ENCODE peak calls at places on chromosomes 2 and 18, in nine cellular contexts. H is prostate gland, E is endothelial cell of umbilical vein, Z is H1, R is GM23338, J is HCT116, C is K562, I is spleen, K is suprapubic skin. U is an unnamed sample.

GRCh38 chr2:223669453-223670225 is 67.5 kb upstream of the SCG2 start:
- DNase-seq in H (no peak), E (no peak), Z (no peak), R (no peak), J (no peak), C (no peak), I (no peak), K (no peak), U (no peak)

GRCh38 chr2:212929116-212929515 is 222.3 kb downstream of the IKZF2 start:
- DNase-seq in H (no peak), E (no peak), Z (no peak), R (no peak), J (no peak), C (no peak), I (no peak), K (no peak), U (no peak)

GRCh38 chr18:29034113-29034856 is 857.4 kb upstream of the CDH2 start:
- DNase-seq in H (no peak), E (no peak), Z (no peak), R (no peak), J (no peak), C (no peak), I (no peak), K (no peak), U (no peak)

GRCh38 chr18:3262234-3263171 is 570 bp downstream of the MYL12B start:
- DNase-seq in H (no peak), E (peak; percentile 51), Z (no peak), R (peak; percentile 36), J (no peak), C (peak; percentile 60), I (no peak), K (no peak), U (no peak)

GRCh38 chr2:167681234-167681633 is 566.2 kb downstream of the STK39 start:
- DNase-seq in H (no peak), E (no peak), Z (no peak), R (no peak), J (no peak), C (no peak), I (no peak), K (no peak), U (no peak)

GRCh38 chr2:196466581-196466980 is 172.9 kb upstream of the CCDC150 start:
- DNase-seq in H (no peak), E (no peak), Z (no peak), R (no peak), J (no peak), C (no peak), I (no peak), K (no peak), U (no peak)

GRCh38 chr2:20506281-20506685 is 59.4 kb downstream of the RHOB start:
- DNase-seq in H (no peak), E (peak; percentile 45), Z (no peak), R (peak; percentile 26), J (no peak), C (no peak), I (no peak), K (peak; percentile 31), U (no peak)

GRCh38 chr2:98903767-98904485 is 32.1 kb downstream of the CRACDL start:
- DNase-seq in H (no peak), E (no peak), Z (no peak), R (peak; percentile 33), J (no peak), C (no peak), I (peak; percentile 41), K (no peak), U (no peak)

GRCh38 chr2:219280682-219281081 is 1.5 kb downstream of the DNAJB2 start:
- DNase-seq in H (no peak), E (no peak), Z (no peak), R (no peak), J (no peak), C (no peak), I (no peak), K (no peak), U (no peak)

GRCh38 chr2:219278655-219279150 is 463 bp upstream of the DNAJB2 start:
- DNase-seq in H (no peak), E (no peak), Z (no peak), R (no peak), J (no peak), C (no peak), I (no peak), K (no peak), U (no peak)

GRCh38 chr2:219279916-219280516 is 850 bp downstream of the DNAJB2 start:
- DNase-seq in H (no peak), E (no peak), Z (no peak), R (no peak), J (no peak), C (peak; percentile 43), I (no peak), K (no peak), U (no peak)

GRCh38 chr2:219277703-219278654 is 1.2 kb upstream of the DNAJB2 start:
- DNase-seq in H (peak; percentile 70), E (peak; percentile 75), Z (no peak), R (peak; percentile 92), J (peak; percentile 54), C (peak; percentile 81), I (peak; percentile 94), K (peak; percentile 91), U (no peak)

DNA sequence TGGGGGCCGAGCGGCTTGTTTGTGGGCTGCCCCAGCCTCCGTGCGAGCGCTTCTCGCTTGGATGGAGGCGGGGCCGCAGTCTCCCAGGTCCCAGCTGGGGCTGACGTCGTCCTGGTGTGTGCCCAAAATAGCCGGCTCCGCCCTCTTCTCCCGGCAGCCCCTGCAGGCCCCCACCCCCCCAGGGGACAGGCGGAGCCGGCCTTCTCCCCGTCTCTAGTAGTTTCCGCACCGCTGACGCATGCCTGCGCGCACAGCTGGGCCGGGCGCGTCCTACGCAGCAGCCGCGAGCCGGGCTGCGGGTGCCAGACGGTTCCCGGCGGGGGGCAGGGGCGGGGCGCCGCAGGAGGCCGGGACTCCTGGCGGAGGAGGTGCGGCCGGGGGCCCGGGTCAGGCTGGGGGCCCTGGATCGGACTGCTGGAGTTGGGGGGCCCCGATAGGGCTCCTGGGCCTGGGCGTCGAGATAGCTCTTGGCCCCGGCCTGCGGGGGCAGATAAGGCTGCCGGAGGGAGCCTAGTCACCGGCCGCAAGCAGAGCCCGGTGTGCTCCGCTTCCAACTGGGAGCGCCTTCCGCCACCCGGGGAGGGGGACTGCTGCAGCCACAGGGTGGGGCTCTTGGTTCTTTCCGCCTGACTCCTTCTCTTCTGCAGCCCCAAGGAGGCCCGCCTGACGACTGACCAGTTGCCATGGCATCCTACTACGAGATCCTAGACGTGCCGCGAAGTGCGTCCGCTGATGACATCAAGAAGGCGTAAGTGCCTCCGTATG is at the start of gene DNAJB2:
- DNase-seq in H (peak; percentile 99), E (peak; percentile 99), Z (peak; percentile 89), R (peak; percentile 98), J (peak; percentile 94), C (peak; percentile 97), I (peak; percentile 100), K (peak; percentile 99), U (peak; percentile 99)
- H3K36me3 ChIP-seq in H (peaks cover 9% of the 10 kb centered on the region), E (no peaks in the 10 kb centered on the region), Z (peaks cover 4% of the 10 kb centered on the region), R (no peaks in the 10 kb centered on the region), J (no peaks in the 10 kb centered on the region), C (no peaks in the 10 kb centered on the region), I (peaks cover 27% of the 10 kb centered on the region), K (peaks cover 37% of the 10 kb centered on the region), U (peaks cover 33% of the 10 kb centered on the region)

DNA sequence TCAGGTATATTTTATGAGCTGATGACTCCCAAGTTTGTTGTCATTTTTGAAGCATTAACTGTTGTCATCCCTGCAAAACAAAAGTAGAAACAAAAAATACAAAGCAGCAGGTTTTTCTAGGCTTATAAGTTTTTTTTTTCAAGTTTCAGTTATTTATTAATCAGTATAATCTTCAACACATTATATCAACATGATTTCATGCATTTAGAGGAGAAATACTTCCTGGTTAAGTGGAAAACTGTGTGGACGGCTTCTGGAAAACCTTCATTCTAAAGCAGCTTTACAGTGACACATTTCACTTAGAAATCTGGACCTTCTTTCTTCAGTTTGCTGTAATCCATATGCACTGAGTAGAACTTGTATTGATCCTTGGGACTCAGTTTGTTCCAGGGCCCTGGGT is 34.6 kb upstream of the CD28 start:
- DNase-seq in H (no peak), E (no peak), Z (no peak), R (no peak), J (no peak), C (no peak), I (no peak), K (no peak), U (no peak)
- H3K4me1 ChIP-seq in H (no peaks in the 10 kb centered on the region), E (peaks cover 13% of the 10 kb centered on the region), Z (no peaks in the 10 kb centered on the region), R (no peaks in the 10 kb centered on the region), J (no peaks in the 10 kb centered on the region), C (no peaks in the 10 kb centered on the region), I (peaks cover 6% of the 10 kb centered on the region), K (peaks cover 30% of the 10 kb centered on the region), U (peaks cover 12% of the 10 kb centered on the region)

GRCh38 chr2:198006733-198007132 is 202.3 kb downstream of the PLCL1 start:
- DNase-seq in H (no peak), E (no peak), Z (no peak), R (no peak), J (no peak), C (no peak), I (no peak), K (no peak), U (no peak)

GRCh38 chr2:198004173-198004572 is 199.8 kb downstream of the PLCL1 start:
- DNase-seq in H (no peak), E (peak; percentile 59), Z (no peak), R (no peak), J (no peak), C (no peak), I (no peak), K (no peak), U (no peak)

GRCh38 chr2:198000417-198000816 is 196.0 kb downstream of the PLCL1 start:
- DNase-seq in H (no peak), E (no peak), Z (no peak), R (no peak), J (no peak), C (no peak), I (no peak), K (no peak), U (no peak)

GRCh38 chr2:198008230-198008629 is 203.8 kb downstream of the PLCL1 start:
- DNase-seq in H (no peak), E (no peak), Z (no peak), R (no peak), J (no peak), C (no peak), I (no peak), K (no peak), U (no peak)

DNA sequence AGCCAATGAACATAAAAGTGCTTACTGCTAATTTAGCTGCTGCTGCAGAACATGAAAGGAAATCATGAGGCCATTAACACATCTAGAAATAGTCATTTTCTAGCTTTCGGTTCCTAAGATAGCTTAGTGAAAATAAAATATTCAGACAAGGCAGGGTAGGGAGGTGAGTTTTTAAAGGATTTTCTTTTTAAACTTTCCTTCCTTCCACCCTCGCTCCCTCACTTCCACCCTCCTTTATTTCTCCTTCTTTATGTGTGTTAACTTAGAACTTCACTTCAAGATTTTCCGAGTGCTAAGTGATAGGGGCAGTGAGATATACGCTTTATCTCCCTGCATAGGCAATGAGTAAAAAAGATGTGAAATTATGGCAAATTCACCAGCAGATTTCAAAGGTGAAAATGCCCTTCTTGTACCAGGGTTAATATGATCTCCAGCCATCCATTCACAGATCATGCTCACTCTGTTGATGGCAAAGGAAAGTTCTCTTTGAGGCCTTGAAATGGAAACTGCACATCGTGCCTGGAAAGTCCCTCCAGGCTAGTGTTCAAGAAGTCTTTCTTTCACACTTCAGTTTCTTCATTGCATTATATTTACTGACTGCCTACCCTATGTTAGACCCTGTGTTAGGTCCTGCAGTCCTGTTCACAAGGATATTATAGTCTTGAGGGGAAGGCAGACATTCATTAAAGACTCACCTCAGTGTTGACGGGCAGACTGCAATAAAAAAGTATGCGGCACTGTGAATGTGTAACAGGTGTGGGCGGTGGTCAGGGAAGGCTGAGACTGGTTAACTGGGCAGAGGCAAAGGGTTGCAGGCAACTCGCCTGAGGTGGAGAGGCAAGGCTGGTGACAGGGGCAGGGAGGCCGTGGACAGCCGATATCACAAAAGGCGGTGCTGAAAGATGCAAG is 200.8 kb downstream of the PLCL1 start:
- DNase-seq in H (no peak), E (peak; percentile 10), Z (no peak), R (no peak), J (no peak), C (no peak), I (no peak), K (no peak), U (no peak)
- TF ChIP-seq POLR2AphosphoS5 in H (no peak), E (no peak), Z (no peak), R (no peak), J (no peak), C (no peak), I (no peak), K (no peak), U (no peak)

DNA sequence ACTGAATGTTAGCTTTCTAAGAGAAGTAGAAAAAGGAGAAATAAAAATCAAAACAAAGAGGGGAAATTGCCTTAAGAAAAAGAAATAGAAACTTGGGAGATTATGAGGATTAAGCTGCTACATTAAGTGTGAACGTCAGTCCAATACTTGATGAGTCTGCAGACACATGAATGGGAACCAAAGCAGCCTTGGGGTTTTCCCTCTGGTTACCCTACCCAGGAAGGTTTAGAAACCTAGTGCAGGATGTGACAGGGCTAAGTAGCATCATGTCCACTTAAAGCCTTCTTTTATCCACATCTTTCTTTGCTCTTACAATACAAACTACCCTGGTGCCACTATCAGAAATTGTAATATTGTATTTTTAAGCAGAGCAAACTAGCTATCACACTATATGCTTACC is 22.3 kb downstream of the SLC35F5 start:
- DNase-seq in H (no peak), E (no peak), Z (no peak), R (no peak), J (no peak), C (no peak), I (no peak), K (no peak), U (no peak)
- H3K36me3 ChIP-seq in H (no peaks in the 10 kb centered on the region), E (no peaks in the 10 kb centered on the region), Z (no peaks in the 10 kb centered on the region), R (no peaks in the 10 kb centered on the region), J (no peaks in the 10 kb centered on the region), C (peaks cover 41% of the 10 kb centered on the region), I (peaks cover 7% of the 10 kb centered on the region), K (peaks cover 55% of the 10 kb centered on the region), U (peaks cover 30% of the 10 kb centered on the region)

U was measured in vagina.